ENCODE peak calls at places on chromosomes 13 and 19, in five cellular contexts. P, Z, T, R and W are unnamed samples.
A peak's percentile ranks its signal among the peaks of the same experiment; 100 is the strongest.

GRCh38 chr13:96575423-96576320 is 418.6 kb downstream of the OXGR1 start:
- DNase-seq in P (no peak), Z (no peak), T (no peak), R (no peak), W (no peak)

GRCh38 chr13:32627793-32628192 is 41.5 kb downstream of the PDS5B start:
- DNase-seq in P (no peak), Z (no peak), T (no peak), R (no peak), W (no peak)

GRCh38 chr13:58949646-58950045 is 1214.1 kb downstream of the DIAPH3 start:
- DNase-seq in P (no peak), Z (no peak), T (no peak), R (no peak), W (no peak)

GRCh38 chr13:33313504-33313903 is 27.9 kb upstream of the STARD13 start:
- DNase-seq in P (no peak), Z (no peak), T (no peak), R (no peak), W (no peak)

GRCh38 chr13:27712421-27712820 is 79.9 kb upstream of the GSX1 start:
- DNase-seq in P (no peak), Z (no peak), T (peak; percentile 42), R (peak; percentile 10), W (no peak)

GRCh38 chr13:96388598-96388997 is 298.7 kb downstream of the HS6ST3 start:
- DNase-seq in P (no peak), Z (no peak), T (no peak), R (no peak), W (no peak)

GRCh38 chr13:40087021-40088002 is 431.9 kb downstream of the COG6 start:
- DNase-seq in P (no peak), Z (no peak), T (no peak), R (no peak), W (no peak)

GRCh38 chr13:105990256-105990958 is 545.1 kb downstream of the EFNB2 start:
- DNase-seq in P (no peak), Z (no peak), T (no peak), R (peak; percentile 64), W (no peak)

GRCh38 chr19:442085-442484 is 18.7 kb downstream of the SHC2 start:
- DNase-seq in P (no peak), Z (no peak), T (no peak), R (no peak), W (no peak)

GRCh38 chr13:43359536-43359935 is 336.1 kb downstream of the DNAJC15 start:
- DNase-seq in P (no peak), Z (no peak), T (no peak), R (no peak), W (no peak)

GRCh38 chr13:109182777-109183465 is 553.5 kb downstream of the MYO16 start:
- DNase-seq in P (no peak), Z (no peak), T (no peak), R (no peak), W (no peak)

GRCh38 chr13:51317262-51317661 is 22.2 kb upstream of the SERPINE3 start:
- DNase-seq in P (no peak), Z (no peak), T (no peak), R (no peak), W (no peak)

GRCh38 chr19:34480971-34481821 is at the start of gene WTIP:
- DNase-seq in P (no peak), Z (peak; percentile 84), T (peak; percentile 67), R (peak; percentile 55), W (peak; percentile 39)

GRCh38 chr19:40702337-40703012 is 12.0 kb upstream of the NUMBL start:
- DNase-seq in P (no peak), Z (peak; percentile 65), T (peak; percentile 74), R (no peak), W (no peak)

GRCh38 chr19:41263042-41263849 is 926 bp upstream of the HNRNPUL1 start:
- DNase-seq in P (peak; percentile 92), Z (peak; percentile 66), T (peak; percentile 66), R (peak; percentile 31), W (peak; percentile 79)

GRCh38 chr19:40611096-40611495 is 9.9 kb downstream of the LTBP4 start:
- DNase-seq in P (no peak), Z (no peak), T (peak; percentile 52), R (no peak), W (peak; percentile 66)

GRCh38 chr13:31053098-31053497 is 108.6 kb downstream of the HSPH1 start:
- DNase-seq in P (no peak), Z (peak; percentile 84), T (no peak), R (no peak), W (no peak)

GRCh38 chr13:108342369-108343289 is 73.1 kb downstream of the TNFSF13B start:
- DNase-seq in P (peak; percentile 8), Z (no peak), T (no peak), R (peak; percentile 16), W (no peak)

GRCh38 chr19:48819366-48819816 is 8.6 kb upstream of the BCAT2 start:
- DNase-seq in P (no peak), Z (peak; percentile 89), T (peak; percentile 97), R (peak; percentile 74), W (peak; percentile 94)

GRCh38 chr13:37597477-37597876 is 1.1 kb downstream of the POSTN start:
- DNase-seq in P (no peak), Z (no peak), T (no peak), R (no peak), W (no peak)

GRCh38 chr19:52689804-52690394 is 44.9 kb downstream of the ZNF611 start:
- DNase-seq in P (no peak), Z (peak; percentile 58), T (peak; percentile 28), R (peak; percentile 9), W (peak; percentile 58)

GRCh38 chr13:95255072-95255732 is 46.0 kb downstream of the ABCC4 start:
- DNase-seq in P (no peak), Z (no peak), T (no peak), R (no peak), W (no peak)

GRCh38 chr13:88103824-88104223 is 432.7 kb downstream of the SLITRK5 start:
- DNase-seq in P (no peak), Z (no peak), T (no peak), R (no peak), W (no peak)

DNA sequence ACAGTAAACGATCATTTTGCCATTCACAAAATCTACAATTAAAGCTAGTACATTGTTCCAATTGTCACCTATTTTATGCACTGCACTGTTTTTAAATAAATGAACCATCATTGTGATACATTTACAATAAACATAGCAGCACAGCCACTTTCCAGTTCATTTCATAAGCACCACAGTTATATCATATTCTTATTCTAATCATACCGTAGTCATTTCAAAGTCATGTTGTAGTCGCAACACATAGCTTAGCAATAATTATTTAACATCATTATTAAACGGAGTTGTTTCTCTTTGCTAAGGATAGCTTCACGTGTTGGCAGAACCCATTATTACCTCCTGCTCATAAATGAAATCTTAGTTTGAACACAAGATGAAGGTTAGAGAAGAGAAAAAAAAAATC is 2.2 kb upstream of the PCDH9 start:
- DNase-seq in P (no peak), Z (no peak), T (no peak), R (no peak), W (no peak)
- H3K27ac ChIP-seq in P (no peak overlapping the region), Z (peak overlapping the region; percentile 89), T (no peak overlapping the region), R (no peak overlapping the region), W (no peak overlapping the region)

GRCh38 chr19:10122066-10122465 is 2.4 kb upstream of the EIF3G start:
- DNase-seq in P (no peak), Z (no peak), T (no peak), R (no peak), W (no peak)
- H3K27ac ChIP-seq in P (no peak overlapping the region), Z (no peak overlapping the region), T (peak overlapping the region; percentile 27), R (peak overlapping the region; percentile 81), W (no peak overlapping the region)

GRCh38 chr19:2084993-2085720 is 11.0 kb downstream of the MOB3A start:
- DNase-seq in P (peak; percentile 91), Z (peak; percentile 78), T (peak; percentile 76), R (no peak), W (peak; percentile 73)

GRCh38 chr19:2083174-2083854 is 12.8 kb downstream of the MOB3A start:
- DNase-seq in P (peak; percentile 52), Z (no peak), T (no peak), R (no peak), W (no peak)

GRCh38 chr19:2089727-2090053 is 6.4 kb downstream of the MOB3A start:
- DNase-seq in P (no peak), Z (no peak), T (no peak), R (no peak), W (no peak)

GRCh38 chr19:2089001-2089711 is 7.0 kb downstream of the MOB3A start:
- DNase-seq in P (no peak), Z (no peak), T (no peak), R (peak; percentile 92), W (no peak)

DNA sequence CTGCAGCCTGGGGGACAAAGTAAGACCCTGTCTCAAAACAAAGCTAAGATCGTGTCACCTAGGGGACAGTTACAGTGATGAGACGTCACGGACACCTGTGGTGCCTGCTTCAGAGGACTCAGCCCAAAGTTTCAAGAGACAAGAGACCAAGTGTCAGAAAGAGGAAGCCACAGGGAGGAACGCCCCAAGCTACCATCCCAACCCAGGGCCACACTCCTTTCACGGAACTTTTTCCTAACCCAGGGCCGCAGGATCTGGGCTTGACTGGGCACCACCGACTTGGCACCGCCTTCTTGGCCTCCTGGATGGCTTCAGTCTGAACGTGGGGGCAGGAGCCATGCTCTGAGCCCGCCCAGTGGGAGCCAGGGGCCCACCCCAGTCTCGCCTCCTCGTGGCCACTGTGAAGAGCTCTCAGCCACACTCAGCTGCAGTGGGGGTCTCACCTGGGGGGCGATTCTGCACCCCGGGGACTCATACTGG is 8.5 kb downstream of the MOB3A start:
- DNase-seq in P (no peak), Z (no peak), T (no peak), R (no peak), W (no peak)
- H3K27ac ChIP-seq in P (peak overlapping the region; percentile 68), Z (no peak overlapping the region), T (peak overlapping the region; percentile 26), R (peak overlapping the region; percentile 98), W (peak overlapping the region; percentile 57)

GRCh38 chr13:57631607-57632275 is at the start of gene PCDH17:
- DNase-seq in P (no peak), Z (peak; percentile 56), T (peak; percentile 34), R (peak; percentile 37), W (no peak)

GRCh38 chr13:57629391-57629804 is 2.1 kb upstream of the PCDH17 start:
- DNase-seq in P (no peak), Z (peak; percentile 24), T (no peak), R (no peak), W (no peak)

GRCh38 chr13:57632276-57633140 is 964 bp downstream of the PCDH17 start:
- DNase-seq in P (no peak), Z (peak; percentile 32), T (no peak), R (no peak), W (no peak)

GRCh38 chr13:57629821-57630235 is 1.7 kb upstream of the PCDH17 start:
- DNase-seq in P (peak; percentile 32), Z (peak; percentile 91), T (peak; percentile 67), R (peak; percentile 86), W (peak; percentile 40)

DNA sequence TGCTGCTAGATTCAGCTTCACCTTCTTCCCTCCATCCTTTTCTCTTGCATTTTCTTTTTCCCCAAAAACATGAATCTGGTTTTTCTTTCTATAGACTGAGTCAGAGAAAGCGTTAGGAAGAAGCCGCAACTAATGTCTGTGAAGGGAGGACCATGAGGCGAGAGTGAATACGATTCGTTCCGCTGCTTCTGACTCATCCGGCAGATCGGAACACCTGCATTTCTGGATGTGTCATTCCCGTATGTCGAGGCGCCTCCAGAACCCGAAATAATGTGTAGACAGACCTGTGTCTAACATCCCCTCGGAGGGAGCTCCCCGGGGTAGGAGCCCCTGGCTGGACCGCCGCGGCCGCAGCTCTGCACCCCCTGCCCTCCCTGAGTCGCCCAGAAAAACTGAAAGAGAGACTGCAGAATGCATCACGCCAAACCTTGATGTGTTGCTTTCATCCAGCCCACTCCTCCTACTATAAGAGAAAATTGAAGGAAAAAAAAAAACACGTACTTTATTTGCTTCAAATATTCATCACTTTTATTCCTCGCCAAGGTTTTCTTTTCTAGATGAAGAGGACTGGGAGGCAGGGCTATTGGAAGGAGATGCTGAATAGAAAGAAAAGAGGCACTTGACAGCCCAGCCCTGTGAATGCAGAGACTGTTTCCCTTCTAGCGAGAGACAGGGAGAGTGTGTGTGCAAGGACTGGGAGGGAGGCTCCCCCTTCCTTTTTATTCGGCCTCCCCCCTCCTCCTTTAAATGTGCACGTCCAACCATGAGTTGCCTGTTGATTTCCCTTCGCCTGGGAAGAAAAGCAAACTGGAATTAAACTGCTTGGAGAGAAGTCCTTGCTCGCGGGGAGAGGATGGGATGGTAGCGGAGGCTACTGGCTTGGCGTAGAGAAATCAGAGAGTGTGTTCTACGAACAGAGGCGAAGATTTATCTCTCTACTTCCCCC is 610 bp upstream of the PCDH17 start:
- DNase-seq in P (no peak), Z (peak; percentile 25), T (no peak), R (peak; percentile 64), W (no peak)
- H3K27ac ChIP-seq in P (no peak overlapping the region), Z (peak overlapping the region; percentile 80), T (peak overlapping the region; percentile 58), R (no peak overlapping the region), W (no peak overlapping the region)